ENCODE peak calls at places on chromosomes 11 and 22, in four cellular contexts. One of them, this sample, is unnamed.

GRCh38 chr22:27420186-27420816 is 381.3 kb downstream of the MN1 start:
- DNase-seq in astrocyte of the spinal cord: peak
- DNase-seq in AG10803: peak
- DNase-seq in NCI-H2081: no peak
- DNase-seq in this sample: no peak

GRCh38 chr22:47125603-47126002 is 363.2 kb downstream of the TBC1D22A start:
- DNase-seq in NCI-H2081: no peak
- DNase-seq in astrocyte of the spinal cord: no peak
- DNase-seq in AG10803: no peak
- DNase-seq in this sample: no peak

GRCh38 chr11:92332986-92333385 is 108.4 kb downstream of the FAT3 start:
- DNase-seq in astrocyte of the spinal cord: peak
- DNase-seq in AG10803: peak
- DNase-seq in NCI-H2081: no peak
- DNase-seq in this sample: peak

GRCh38 chr11:48148749-48149148 is 67.9 kb upstream of the OR4B1 start:
- DNase-seq in astrocyte of the spinal cord: peak
- DNase-seq in AG10803: no peak
- DNase-seq in NCI-H2081: no peak
- DNase-seq in this sample: no peak

GRCh38 chr22:49247194-49247924 is 580.3 kb downstream of the BRD1 start:
- DNase-seq in astrocyte of the spinal cord: no peak
- DNase-seq in AG10803: no peak
- DNase-seq in NCI-H2081: no peak
- DNase-seq in this sample: no peak

GRCh38 chr22:23060612-23061400 is 9.5 kb upstream of the GNAZ start:
- DNase-seq in astrocyte of the spinal cord: no peak
- DNase-seq in AG10803: no peak
- DNase-seq in NCI-H2081: no peak
- DNase-seq in this sample: no peak

GRCh38 chr11:86251285-86251830 is 6.8 kb downstream of the EED start:
- DNase-seq in astrocyte of the spinal cord: no peak
- DNase-seq in NCI-H2081: no peak
- DNase-seq in AG10803: no peak
- DNase-seq in this sample: no peak

GRCh38 chr11:57387284-57388030 is 3.0 kb downstream of the PRG2 start:
- DNase-seq in NCI-H2081: no peak
- DNase-seq in astrocyte of the spinal cord: peak
- DNase-seq in AG10803: peak
- DNase-seq in this sample: no peak

GRCh38 chr22:22374163-22374562 is 129.6 kb downstream of the VPREB1 start:
- DNase-seq in astrocyte of the spinal cord: no peak
- DNase-seq in NCI-H2081: no peak
- DNase-seq in AG10803: no peak
- DNase-seq in this sample: no peak

GRCh38 chr11:44017443-44018126 is 30.2 kb upstream of the ACCSL start:
- DNase-seq in astrocyte of the spinal cord: no peak
- DNase-seq in NCI-H2081: no peak
- DNase-seq in AG10803: peak
- DNase-seq in this sample: no peak

GRCh38 chr11:33016654-33017053 is 976 bp downstream of the DEPDC7 start:
- DNase-seq in NCI-H2081: no peak
- DNase-seq in AG10803: no peak
- DNase-seq in astrocyte of the spinal cord: no peak
- DNase-seq in this sample: no peak

GRCh38 chr22:47549741-47550340 is 787.4 kb downstream of the TBC1D22A start:
- DNase-seq in NCI-H2081: no peak
- DNase-seq in AG10803: no peak
- DNase-seq in astrocyte of the spinal cord: no peak
- DNase-seq in this sample: no peak

GRCh38 chr11:62556102-62556871 is 9.7 kb upstream of the AHNAK start:
- DNase-seq in AG10803: peak
- DNase-seq in astrocyte of the spinal cord: peak
- DNase-seq in NCI-H2081: peak
- DNase-seq in this sample: peak

GRCh38 chr11:399731-400211 is 5.8 kb downstream of the PKP3 start:
- DNase-seq in NCI-H2081: no peak
- DNase-seq in astrocyte of the spinal cord: no peak
- DNase-seq in AG10803: no peak
- DNase-seq in this sample: no peak

GRCh38 chr11:708511-708910 is 2.5 kb downstream of the EPS8L2 start:
- DNase-seq in astrocyte of the spinal cord: no peak
- DNase-seq in NCI-H2081: no peak
- DNase-seq in AG10803: no peak
- DNase-seq in this sample: no peak

GRCh38 chr11:77396305-77396704 is 77.6 kb downstream of the PAK1 start:
- DNase-seq in astrocyte of the spinal cord: no peak
- DNase-seq in AG10803: no peak
- DNase-seq in NCI-H2081: no peak
- DNase-seq in this sample: no peak

GRCh38 chr11:77400306-77400705 is 73.6 kb downstream of the PAK1 start:
- DNase-seq in AG10803: no peak
- DNase-seq in astrocyte of the spinal cord: no peak
- DNase-seq in NCI-H2081: no peak
- DNase-seq in this sample: no peak

GRCh38 chr11:7019500-7020182 is 505 bp downstream of the ZNF214 start:
- DNase-seq in AG10803: no peak
- DNase-seq in astrocyte of the spinal cord: peak
- DNase-seq in NCI-H2081: peak
- DNase-seq in this sample: peak